ENCODE peak calls at places on chromosome 11, in five cellular contexts. I is COR-L47; W is Caco-2; Y is activated CD4-positive, alpha-beta T cell treated with anti-CD3 and anti-CD28 coated beads, Interleukin-2, amount 50 U/mL, for 1 hour; J is choroid plexus epithelial cell. T is an unnamed sample.

GRCh38 chr11:65420506-65421203 is 1.9 kb upstream of the NEAT1 start:
- DNase-seq in I (no peak), W (no peak), Y (no peak), J (no peak), T (no peak)

GRCh38 chr11:367956-368413 is 1.3 kb upstream of the B4GALNT4 start:
- DNase-seq in I (no peak), W (no peak), Y (no peak), J (no peak), T (no peak)

GRCh38 chr11:60910711-60911366 is 3.1 kb upstream of the TMEM109 start:
- DNase-seq in I (no peak), W (no peak), Y (no peak), J (no peak), T (no peak)

GRCh38 chr11:9914064-9914463 is 250.2 kb downstream of the SWAP70 start:
- DNase-seq in I (no peak), W (no peak), Y (no peak), J (peak), T (no peak)

GRCh38 chr11:61567286-61568061 is 13.4 kb downstream of the SYT7 start:
- DNase-seq in I (no peak), W (peak), Y (peak), J (peak), T (peak)

GRCh38 chr11:75144716-75145014 is 6.2 kb upstream of the SLCO2B1 start:
- DNase-seq in I (no peak), W (no peak), Y (no peak), J (no peak), T (no peak)

GRCh38 chr11:123239371-123240150 is 44.5 kb upstream of the CLMP start:
- DNase-seq in I (no peak), W (no peak), Y (no peak), J (no peak), T (no peak)

GRCh38 chr11:120336641-120337132 is 474 bp downstream of the ARHGEF12 start:
- DNase-seq in I (no peak), W (no peak), Y (no peak), J (peak), T (no peak)

GRCh38 chr11:20355221-20356219 is 8.0 kb upstream of the HTATIP2 start:
- DNase-seq in I (peak), W (peak), Y (peak), J (peak), T (no peak)

GRCh38 chr11:93236741-93237675 is 39.2 kb upstream of the SLC36A4 start:
- DNase-seq in I (peak), W (peak), Y (no peak), J (peak), T (peak)

GRCh38 chr11:35919244-35919643 is 24.6 kb upstream of the LDLRAD3 start:
- DNase-seq in I (peak), W (no peak), Y (no peak), J (no peak), T (peak)

GRCh38 chr11:120792306-120792705 is 231.6 kb upstream of the TBCEL start:
- DNase-seq in I (no peak), W (no peak), Y (no peak), J (no peak), T (no peak)

GRCh38 chr11:26333906-26334305 is 2.0 kb downstream of the ANO3 start:
- DNase-seq in I (no peak), W (no peak), Y (no peak), J (peak), T (no peak)

GRCh38 chr11:119533931-119534694 is 111.1 kb upstream of the THY1 start:
- DNase-seq in I (peak), W (peak), Y (peak), J (peak), T (peak)

GRCh38 chr11:120066738-120067303 is 71.1 kb downstream of the TRIM29 start:
- DNase-seq in I (no peak), W (no peak), Y (no peak), J (no peak), T (no peak)

GRCh38 chr11:34525887-34526657 is 12.5 kb upstream of the ELF5 start:
- DNase-seq in I (no peak), W (no peak), Y (no peak), J (no peak), T (no peak)

GRCh38 chr11:875769-876301 is 33.2 kb downstream of the TSPAN4 start:
- DNase-seq in I (no peak), W (no peak), Y (no peak), J (no peak), T (no peak)

GRCh38 chr11:64619811-64620285 is 28.8 kb downstream of the SLC22A12 start:
- DNase-seq in I (no peak), W (no peak), Y (no peak), J (peak), T (no peak)

GRCh38 chr11:12864316-12865156 is 144.6 kb upstream of the RASSF10 start:
- DNase-seq in I (peak), W (peak), Y (no peak), J (peak), T (peak)